ENCODE peak calls at places on chromosomes 6 and 20, in eight cellular contexts. T is uterus, P is natural killer cell, Q is AG09319, J is cardiac muscle cell, E is ovary, S is astrocyte of the spinal cord, X is neural crest cell. V is an unnamed sample.

GRCh38 chr6:71482742-71483141 is 194.1 kb downstream of the OGFRL1 start:
- DNase-seq in P (no peak), X (no peak), T (no peak), E (no peak), S (peak), J (peak), Q (no peak), V (no peak)

GRCh38 chr6:55528624-55529023 is 50.4 kb downstream of the HMGCLL1 start:
- DNase-seq in E (no peak), P (no peak), Q (no peak), J (peak), S (peak), T (no peak), X (no peak), V (no peak)

GRCh38 chr6:159151266-159151855 is 17.8 kb upstream of the FNDC1 start:
- DNase-seq in X (peak), Q (peak), J (peak), T (peak), S (peak), P (no peak), E (peak), V (no peak)

GRCh38 chr6:139253656-139254055 is 38.1 kb downstream of the TXLNB start:
- DNase-seq in S (no peak), E (no peak), J (peak), Q (no peak), P (no peak), X (no peak), T (no peak), V (no peak)

GRCh38 chr6:87907521-87907920 is 140.1 kb upstream of the SPACA1 start:
- DNase-seq in X (no peak), S (peak), E (no peak), T (no peak), Q (no peak), P (no peak), J (peak), V (no peak)

GRCh38 chr20:54151073-54151436 is 22.7 kb downstream of the CYP24A1 start:
- DNase-seq in Q (no peak), X (no peak), J (no peak), S (no peak), E (no peak), T (no peak), P (no peak), V (no peak)

GRCh38 chr6:46996860-46997641 is 45.1 kb downstream of the ADGRF1 start:
- DNase-seq in E (no peak), Q (no peak), J (no peak), P (no peak), S (no peak), T (no peak), X (no peak), V (no peak)

GRCh38 chr20:8777866-8778265 is 291.0 kb upstream of the PLCB4 start:
- DNase-seq in T (no peak), J (no peak), P (no peak), E (no peak), Q (no peak), X (no peak), S (no peak), V (no peak)

GRCh38 chr6:68572525-68572924 is 62.6 kb upstream of the ADGRB3 start:
- DNase-seq in Q (no peak), T (no peak), X (peak), E (no peak), S (peak), P (no peak), J (peak), V (no peak)

GRCh38 chr6:113160716-113161115 is 696.4 kb upstream of the MARCKS start:
- DNase-seq in P (no peak), E (no peak), X (no peak), T (no peak), S (no peak), Q (no peak), J (peak), V (no peak)

GRCh38 chr20:63230800-63231268 is 4.9 kb upstream of the BIRC7 start:
- DNase-seq in P (no peak), X (peak), E (peak), S (peak), J (peak), T (peak), Q (peak), V (no peak)

GRCh38 chr6:41072836-41073202 is at the start of gene NFYA:
- DNase-seq in S (no peak), J (no peak), X (no peak), P (peak), Q (no peak), E (no peak), T (no peak), V (no peak)

GRCh38 chr6:134331255-134331654 is 13.3 kb upstream of the SGK1 start:
- DNase-seq in T (no peak), X (no peak), J (no peak), Q (no peak), S (no peak), E (no peak), P (no peak), V (no peak)

GRCh38 chr6:38483526-38483925 is 156.2 kb downstream of the BTBD9 start:
- DNase-seq in P (no peak), S (no peak), Q (no peak), T (no peak), E (no peak), J (no peak), X (no peak), V (no peak)

GRCh38 chr6:80969439-80969838 is 783.0 kb downstream of the TENT5A start:
- DNase-seq in X (no peak), P (no peak), T (no peak), J (no peak), E (no peak), S (peak), Q (no peak), V (no peak)

GRCh38 chr6:107569456-107569855 is 79.5 kb downstream of the SOBP start:
- DNase-seq in X (no peak), J (no peak), S (no peak), Q (no peak), E (no peak), T (no peak), P (no peak), V (no peak)

GRCh38 chr6:16212276-16212675 is 26.1 kb upstream of the GMPR start:
- DNase-seq in P (no peak), S (no peak), X (no peak), E (no peak), T (no peak), J (no peak), Q (no peak), V (no peak)

GRCh38 chr6:66772785-66773184 is 1065.8 kb upstream of the EYS start:
- DNase-seq in T (peak), X (no peak), E (no peak), P (no peak), S (peak), J (peak), Q (no peak), V (no peak)

GRCh38 chr6:409370-409972 is 17.9 kb downstream of the IRF4 start:
- DNase-seq in P (no peak), X (no peak), Q (no peak), S (no peak), J (no peak), E (no peak), T (no peak), V (no peak)

GRCh38 chr20:61435823-61436220 is 183.8 kb downstream of the CDH4 start:
- DNase-seq in E (no peak), T (no peak), S (no peak), Q (no peak), X (no peak), P (no peak), J (no peak), V (no peak)

GRCh38 chr6:7073082-7073783 is 34.5 kb upstream of the RREB1 start:
- DNase-seq in X (no peak), S (no peak), T (no peak), E (no peak), P (no peak), Q (no peak), J (no peak), V (no peak)

GRCh38 chr6:79467716-79468115 is 69.5 kb downstream of the LCA5 start:
- DNase-seq in X (no peak), S (peak), E (no peak), J (no peak), Q (no peak), P (no peak), T (no peak), V (no peak)

GRCh38 chr20:9409981-9410380 is 104.4 kb upstream of the LAMP5 start:
- DNase-seq in T (no peak), Q (no peak), J (peak), S (peak), X (no peak), E (no peak), P (no peak), V (no peak)

GRCh38 chr6:45681860-45682488 is 304.2 kb upstream of the SUPT3H start:
- DNase-seq in S (no peak), J (peak), X (no peak), Q (peak), E (no peak), P (no peak), T (no peak), V (no peak)

GRCh38 chr6:109194770-109195169 is 99.5 kb downstream of the CEP57L1 start:
- DNase-seq in T (no peak), E (no peak), S (no peak), Q (no peak), P (no peak), X (no peak), J (no peak), V (no peak)

GRCh38 chr20:37071481-37071911 is 24.3 kb downstream of the RBL1 start:
- DNase-seq in E (no peak), X (no peak), J (peak), S (peak), P (peak), Q (no peak), T (no peak), V (no peak)

GRCh38 chr6:147633191-147633590 is 124.7 kb downstream of the SAMD5 start:
- DNase-seq in S (no peak), J (no peak), E (no peak), P (no peak), Q (no peak), X (no peak), T (no peak), V (no peak)

GRCh38 chr6:46606318-46606717 is 46.3 kb downstream of the CYP39A1 start:
- DNase-seq in S (no peak), J (no peak), E (no peak), T (no peak), X (no peak), P (no peak), Q (no peak), V (no peak)

GRCh38 chr20:48392407-48393310 is 435.1 kb downstream of the PREX1 start:
- DNase-seq in Q (no peak), X (no peak), J (no peak), P (no peak), T (no peak), E (no peak), S (no peak), V (no peak)

GRCh38 chr6:118198746-118199145 is 291.7 kb downstream of the SLC35F1 start:
- DNase-seq in E (no peak), T (no peak), S (peak), Q (no peak), J (peak), X (no peak), P (no peak), V (no peak)

GRCh38 chr20:19661717-19662637 is 96.1 kb upstream of the RIN2 start:
- DNase-seq in X (peak), S (peak), T (peak), Q (peak), E (peak), J (peak), P (peak), V (peak)

GRCh38 chr6:136740050-136740974 is 52.0 kb downstream of the MAP3K5 start:
- DNase-seq in J (no peak), E (no peak), S (no peak), P (no peak), X (no peak), Q (no peak), T (no peak), V (no peak)

GRCh38 chr6:112237644-112238043 is 16.7 kb downstream of the LAMA4 start:
- DNase-seq in X (no peak), E (no peak), J (peak), Q (peak), P (no peak), T (peak), S (peak), V (no peak)

GRCh38 chr6:157631838-157632237 is 191.2 kb upstream of the SNX9 start:
- DNase-seq in S (no peak), E (no peak), J (no peak), T (no peak), Q (no peak), P (no peak), X (no peak), V (no peak)

GRCh38 chr6:69758214-69758613 is 38.6 kb downstream of the LMBRD1 start:
- DNase-seq in Q (no peak), J (no peak), P (no peak), T (no peak), E (no peak), S (no peak), X (no peak), V (no peak)

DNA sequence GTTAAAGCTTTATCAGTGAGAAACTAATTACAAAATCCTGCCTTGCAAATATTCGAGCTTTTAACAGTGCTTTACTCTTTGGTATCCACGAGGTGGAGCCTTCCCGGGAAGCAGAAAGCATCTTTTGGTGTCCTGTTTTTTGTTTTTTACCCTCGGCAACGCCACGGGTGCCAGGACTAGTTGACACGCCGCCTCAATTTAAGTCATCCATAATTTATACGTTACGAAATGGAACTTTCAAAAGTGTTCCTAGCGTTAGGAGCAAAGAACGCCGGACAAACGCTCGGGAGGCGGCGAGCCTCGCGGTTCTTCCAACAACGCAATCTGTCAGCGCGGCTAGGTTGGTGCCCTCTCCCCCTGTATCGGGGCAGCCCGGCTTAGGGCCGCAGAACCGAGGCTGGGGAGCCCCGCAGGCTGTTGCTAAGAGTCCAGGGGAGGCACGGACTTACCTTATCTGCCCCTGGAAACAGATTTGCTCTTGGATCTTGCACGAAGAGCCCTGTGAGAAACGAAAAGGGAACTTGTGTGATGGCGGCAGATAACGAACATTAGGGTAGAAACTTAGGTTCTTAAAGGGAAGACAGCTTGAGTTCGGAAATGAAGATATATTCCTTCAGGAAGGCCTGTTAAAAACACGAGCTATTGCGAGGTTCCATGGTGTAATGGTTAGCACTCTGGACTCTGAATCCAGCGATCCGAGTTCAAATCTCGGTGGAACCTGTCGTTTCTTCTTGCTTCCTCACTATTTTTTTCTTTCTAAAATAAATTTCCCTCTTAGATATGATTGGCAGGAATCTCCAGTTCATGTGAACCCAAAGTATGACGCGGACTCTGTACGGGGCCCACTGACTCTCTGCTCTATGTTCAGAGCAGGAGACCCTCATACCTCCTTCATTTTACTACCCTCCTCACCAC is 46.2 kb upstream of the ZNF184 start:
- DNase-seq in J (peak), T (peak), P (peak), E (peak), S (peak), X (peak), Q (peak), V (peak)
- TF ChIP-seq CTCF in J (peak), T (peak), P (peak), E (peak), S (peak), X (peak), Q (peak), V (peak)

GRCh38 chr20:50381771-50382593 is 128.2 kb upstream of the PTPN1 start:
- DNase-seq in Q (no peak), X (no peak), E (no peak), S (no peak), T (no peak), P (no peak), J (no peak), V (no peak)

GRCh38 chr20:50379049-50379990 is 130.9 kb upstream of the PTPN1 start:
- DNase-seq in Q (peak), T (peak), S (no peak), E (peak), J (peak), X (no peak), P (no peak), V (no peak)

GRCh38 chr20:50379991-50380696 is 130.0 kb upstream of the PTPN1 start:
- DNase-seq in E (no peak), P (no peak), T (no peak), S (no peak), Q (no peak), X (no peak), J (no peak), V (no peak)

GRCh38 chr20:50381053-50381732 is 129.0 kb upstream of the PTPN1 start:
- DNase-seq in E (no peak), J (no peak), S (no peak), Q (no peak), P (no peak), X (no peak), T (no peak), V (no peak)

GRCh38 chr20:50380697-50381040 is 129.5 kb upstream of the PTPN1 start:
- DNase-seq in S (peak), E (peak), X (no peak), T (peak), P (no peak), J (peak), Q (peak), V (no peak)
- TF ChIP-seq CTCF in S (peak), E (peak), X (peak), T (peak), P (no peak), J (peak), Q (peak), V (peak)

DNA sequence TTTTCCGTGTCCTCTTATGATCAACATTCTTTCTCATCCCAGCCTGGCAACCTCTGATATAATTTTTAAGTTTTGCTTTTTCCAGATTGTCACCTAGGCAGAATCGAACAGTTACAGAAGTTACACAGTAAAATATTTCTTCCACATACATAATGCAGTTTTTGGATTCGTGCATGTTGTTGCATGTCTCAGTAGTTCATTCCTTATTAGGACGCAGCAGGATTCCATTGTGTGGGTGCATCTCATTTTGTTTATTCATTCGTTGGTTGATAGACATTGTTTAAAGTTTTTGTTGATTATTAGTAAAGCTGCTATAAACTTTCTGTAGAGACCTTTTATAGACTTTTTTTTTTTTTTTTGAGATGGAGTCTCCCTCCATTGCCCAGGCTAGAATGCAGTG is 284.3 kb upstream of the FERMT1 start:
- DNase-seq in T (no peak), S (no peak), P (no peak), X (no peak), E (no peak), Q (no peak), J (no peak), V (no peak)
- TF ChIP-seq CTCF in T (no peak), S (no peak), P (no peak), X (no peak), E (no peak), Q (no peak), J (no peak), V (no peak)

GRCh38 chr6:4381379-4381778 is 246.0 kb upstream of the ECI2 start:
- DNase-seq in T (no peak), E (no peak), S (no peak), J (peak), X (no peak), Q (no peak), P (no peak), V (no peak)

GRCh38 chr6:4378319-4378996 is 243.1 kb upstream of the ECI2 start:
- DNase-seq in J (no peak), P (no peak), E (no peak), S (no peak), T (no peak), Q (no peak), X (no peak), V (no peak)

GRCh38 chr6:4377635-4378034 is 242.3 kb upstream of the ECI2 start:
- DNase-seq in E (no peak), Q (no peak), T (no peak), J (no peak), S (no peak), X (no peak), P (no peak), V (no peak)

GRCh38 chr6:4380881-4381281 is 245.5 kb upstream of the ECI2 start:
- DNase-seq in T (no peak), J (peak), X (no peak), P (no peak), S (no peak), Q (no peak), E (no peak), V (no peak)

DNA sequence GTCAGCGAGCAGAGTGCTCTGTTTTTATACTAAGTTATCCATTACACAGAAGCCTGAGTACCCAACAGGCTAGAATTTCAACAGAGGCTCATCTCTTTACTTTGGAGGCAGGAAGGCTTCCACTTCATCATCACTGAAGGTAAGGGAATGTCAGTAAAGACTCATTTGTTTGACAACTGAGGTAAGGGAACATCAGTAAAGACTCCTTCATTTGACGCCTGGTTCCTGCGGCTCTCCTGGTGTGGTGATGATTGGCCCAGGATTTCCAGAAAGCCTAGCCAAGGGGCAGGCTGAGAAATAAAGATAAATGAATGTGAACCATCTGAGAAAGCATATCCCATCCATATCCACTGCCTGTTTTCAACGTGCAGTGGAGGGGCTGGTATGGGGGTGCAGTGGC is 244.6 kb upstream of the ECI2 start:
- DNase-seq in E (no peak), S (no peak), P (no peak), Q (no peak), J (no peak), T (no peak), X (no peak), V (no peak)
- TF ChIP-seq CTCF in E (no peak), S (no peak), P (no peak), Q (no peak), J (no peak), T (no peak), X (no peak), V (no peak)

DNA sequence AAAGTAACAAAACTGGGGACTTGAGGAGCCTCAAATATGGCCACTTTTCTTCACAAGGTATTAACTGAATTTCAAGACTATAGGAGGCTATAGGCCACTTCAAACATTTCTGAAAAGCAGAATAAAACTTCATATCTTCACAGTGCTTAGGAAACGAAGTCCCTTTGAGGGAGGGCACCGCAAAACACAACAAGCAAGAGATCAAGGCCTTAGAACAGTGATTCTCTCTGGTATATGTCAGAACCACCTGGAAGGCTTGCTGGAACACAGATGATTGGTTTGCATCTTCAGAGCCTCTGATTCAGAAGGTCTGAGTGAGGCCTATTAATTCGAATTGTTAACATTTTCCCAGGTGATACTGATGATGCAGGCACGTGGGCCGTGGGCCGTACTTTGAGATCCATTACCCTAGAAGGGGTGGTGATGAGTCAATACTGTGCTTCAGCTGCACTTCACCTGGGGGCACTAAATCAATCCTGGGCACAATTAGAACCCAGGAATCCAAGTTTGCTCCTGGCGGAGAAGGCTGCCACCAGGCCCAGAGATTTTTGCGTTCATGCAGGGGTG is 10.7 kb downstream of the SUN5 start:
- DNase-seq in E (no peak), S (no peak), J (no peak), P (no peak), X (no peak), Q (no peak), T (no peak), V (no peak)
- TF ChIP-seq CTCF in E (no peak), S (no peak), J (no peak), P (no peak), X (no peak), Q (no peak), T (no peak), V (no peak)

GRCh38 chr6:89583559-89583958 is 55.0 kb downstream of the LYRM2 start:
- DNase-seq in X (no peak), E (no peak), T (no peak), S (no peak), J (no peak), P (no peak), Q (no peak), V (no peak)
- TF ChIP-seq CTCF in X (no peak), E (no peak), T (no peak), S (no peak), J (no peak), P (no peak), Q (no peak), V (no peak)

GRCh38 chr20:15708984-15709598 is 864.2 kb downstream of the KIF16B start:
- DNase-seq in T (no peak), X (peak), J (peak), E (no peak), P (peak), Q (no peak), S (no peak), V (no peak)
- TF ChIP-seq CTCF in T (no peak), X (peak), J (peak), E (no peak), P (peak), Q (peak), S (peak), V (peak)